ENCODE peak calls at places on chromosomes 2 and 18, in nine cellular contexts. U is upper lobe of right lung; C is AG04450; T is body of pancreas; N is psoas muscle; A is CD8-positive, alpha-beta memory T cell; I is caudate nucleus; X is heart right ventricle; O is GM23248. Z is an unnamed sample.

GRCh38 chr2:129734343-129735034 is 245.0 kb upstream of the RAB6C start:
- DNase-seq in U (no peak), C (no peak), T (no peak), N (no peak), A (no peak), I (no peak), X (no peak), O (no peak), Z (no peak)

GRCh38 chr18:7987284-7987976 is 420.3 kb downstream of the PTPRM start:
- DNase-seq in U (no peak), C (no peak), T (no peak), N (no peak), A (no peak), I (no peak), X (no peak), O (peak), Z (no peak)

GRCh38 chr2:45793998-45794720 is 142.7 kb downstream of the PRKCE start:
- DNase-seq in U (no peak), C (no peak), T (no peak), N (no peak), A (no peak), I (no peak), X (no peak), O (no peak), Z (no peak)

GRCh38 chr2:218289639-218290315 is 2.5 kb downstream of the TMBIM1 start:
- DNase-seq in U (no peak), C (no peak), T (peak), N (no peak), A (no peak), I (no peak), X (no peak), O (peak), Z (no peak)

GRCh38 chr2:95389256-95390119 is 13.0 kb upstream of the FAHD2A start:
- DNase-seq in U (peak), C (peak), T (peak), N (peak), A (no peak), I (no peak), X (peak), O (peak), Z (peak)

GRCh38 chr2:132460781-132461180 is 44.2 kb downstream of the GPR39 start:
- DNase-seq in U (no peak), C (no peak), T (no peak), N (no peak), A (no peak), I (no peak), X (no peak), O (no peak), Z (no peak)

GRCh38 chr18:11398625-11399024 is 210.8 kb upstream of the SLC35G4 start:
- DNase-seq in U (no peak), C (no peak), T (no peak), N (no peak), A (no peak), I (no peak), X (no peak), O (peak), Z (no peak)

GRCh38 chr18:44309185-44309584 is 371.5 kb upstream of the SETBP1 start:
- DNase-seq in U (no peak), C (no peak), T (no peak), N (no peak), A (no peak), I (no peak), X (no peak), O (peak), Z (no peak)

GRCh38 chr18:33051397-33051796 is 278.6 kb upstream of the KLHL14 start:
- DNase-seq in U (no peak), C (no peak), T (peak), N (no peak), A (no peak), I (no peak), X (no peak), O (peak), Z (no peak)

GRCh38 chr2:218607436-218608115 is at the start of gene PLCD4:
- DNase-seq in U (no peak), C (peak), T (peak), N (peak), A (no peak), I (no peak), X (no peak), O (peak), Z (no peak)

GRCh38 chr18:22115573-22115972 is 53.8 kb upstream of the GATA6 start:
- DNase-seq in U (no peak), C (no peak), T (no peak), N (no peak), A (no peak), I (no peak), X (no peak), O (no peak), Z (no peak)

GRCh38 chr2:111133603-111134002 is 12.9 kb downstream of the BCL2L11 start:
- DNase-seq in U (no peak), C (no peak), T (no peak), N (no peak), A (no peak), I (no peak), X (no peak), O (no peak), Z (no peak)

GRCh38 chr2:39736593-39736992 is 42.5 kb downstream of the THUMPD2 start:
- DNase-seq in U (no peak), C (peak), T (no peak), N (no peak), A (no peak), I (no peak), X (no peak), O (peak), Z (no peak)

GRCh38 chr2:233964581-233964980 is 47.4 kb downstream of the TRPM8 start:
- DNase-seq in U (no peak), C (no peak), T (no peak), N (no peak), A (no peak), I (no peak), X (no peak), O (peak), Z (no peak)

GRCh38 chr2:231807020-231807419 is 20.8 kb downstream of the COPS7B start:
- DNase-seq in U (no peak), C (no peak), T (no peak), N (no peak), A (no peak), I (no peak), X (no peak), O (no peak), Z (no peak)

GRCh38 chr2:61660511-61661388 is 122.6 kb upstream of the XPO1 start:
- DNase-seq in U (no peak), C (no peak), T (peak), N (peak), A (no peak), I (no peak), X (no peak), O (no peak), Z (no peak)

GRCh38 chr2:111632661-111633060 is 251.3 kb downstream of the ANAPC1 start:
- DNase-seq in U (no peak), C (peak), T (no peak), N (no peak), A (no peak), I (no peak), X (no peak), O (no peak), Z (no peak)

GRCh38 chr2:96839875-96840850 is 3.7 kb downstream of the ANKRD23 start:
- DNase-seq in U (no peak), C (no peak), T (no peak), N (peak), A (no peak), I (no peak), X (no peak), O (no peak), Z (no peak)

GRCh38 chr18:22930089-22930713 is 2.9 kb upstream of the RBBP8 start:
- DNase-seq in U (peak), C (peak), T (peak), N (peak), A (peak), I (no peak), X (peak), O (peak), Z (peak)

GRCh38 chr2:19120941-19121750 is 237.3 kb downstream of the OSR1 start:
- DNase-seq in U (no peak), C (no peak), T (no peak), N (no peak), A (no peak), I (no peak), X (no peak), O (peak), Z (peak)

GRCh38 chr2:68263632-68264031 is 11.3 kb upstream of the PPP3R1 start:
- DNase-seq in U (no peak), C (no peak), T (no peak), N (no peak), A (no peak), I (no peak), X (no peak), O (no peak), Z (no peak)

GRCh38 chr18:76452357-76452756 is 42.7 kb downstream of the ZNF516 start:
- DNase-seq in U (no peak), C (no peak), T (peak), N (no peak), A (no peak), I (no peak), X (no peak), O (peak), Z (no peak)

GRCh38 chr18:9736942-9737813 is 29.1 kb downstream of the RAB31 start:
- DNase-seq in U (no peak), C (no peak), T (no peak), N (no peak), A (no peak), I (no peak), X (no peak), O (peak), Z (no peak)

GRCh38 chr2:36380624-36381481 is 25.3 kb downstream of the CRIM1 start:
- DNase-seq in U (peak), C (no peak), T (peak), N (peak), A (no peak), I (no peak), X (no peak), O (no peak), Z (no peak)

GRCh38 chr2:8877332-8877731 is 39.9 kb upstream of the KIDINS220 start:
- DNase-seq in U (no peak), C (no peak), T (no peak), N (no peak), A (no peak), I (no peak), X (no peak), O (no peak), Z (no peak)

GRCh38 chr18:58105206-58105907 is 61.3 kb downstream of the NEDD4L start:
- DNase-seq in U (no peak), C (no peak), T (no peak), N (no peak), A (no peak), I (no peak), X (no peak), O (no peak), Z (no peak)

GRCh38 chr2:47282621-47283272 is 120.2 kb upstream of the MSH2 start:
- DNase-seq in U (no peak), C (no peak), T (no peak), N (no peak), A (no peak), I (no peak), X (no peak), O (no peak), Z (no peak)

GRCh38 chr2:65057391-65058052 is 1.3 kb downstream of the CEP68 start:
- DNase-seq in U (no peak), C (no peak), T (peak), N (no peak), A (peak), I (no peak), X (no peak), O (peak), Z (no peak)

GRCh38 chr2:226611944-226612318 is 187.7 kb downstream of the IRS1 start:
- DNase-seq in U (no peak), C (no peak), T (no peak), N (no peak), A (no peak), I (no peak), X (no peak), O (peak), Z (no peak)
- H3K27ac ChIP-seq in U (no peak), C (peak), T (no peak), N (no peak), A (no peak), I (no peak), X (no peak), O (peak), Z (no peak)

DNA sequence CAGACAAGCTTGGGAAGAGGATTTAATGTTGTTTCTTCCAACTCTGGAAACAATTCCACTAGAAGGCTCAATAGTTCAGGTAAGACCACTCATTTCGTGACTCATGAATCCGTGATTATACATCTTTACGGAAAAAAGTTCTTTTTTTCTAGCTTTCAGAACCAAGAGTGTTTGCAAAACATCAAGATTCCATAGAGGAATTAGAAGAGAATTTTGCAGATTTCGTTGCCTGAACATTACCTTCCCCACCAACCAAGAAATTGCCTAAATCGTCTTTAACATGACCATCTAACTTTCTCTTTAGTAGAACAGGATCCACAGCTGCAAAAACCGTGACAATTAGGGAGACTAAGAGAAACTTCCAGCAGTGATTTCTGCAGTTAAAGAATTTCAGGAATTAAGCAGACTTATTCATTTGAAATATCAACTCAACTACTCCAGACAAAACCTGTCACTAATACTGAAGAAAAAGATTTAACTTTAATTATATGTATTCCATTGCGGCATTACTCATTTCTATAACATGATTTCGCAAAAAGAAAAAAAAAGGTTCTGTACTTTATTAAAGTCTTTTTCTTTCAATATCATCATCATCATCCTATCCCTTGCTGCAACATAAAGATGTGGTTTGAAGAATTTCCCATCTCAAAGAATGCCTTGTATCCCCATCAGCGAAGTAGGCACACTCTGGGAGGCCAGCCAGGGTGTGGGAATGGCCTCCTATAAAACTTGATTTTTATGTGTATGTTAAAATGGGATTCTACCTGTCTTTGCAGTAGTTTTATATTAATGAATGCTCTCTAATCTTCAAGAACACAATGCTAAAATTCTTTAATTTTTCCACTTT is 1.9 kb upstream of the NAB1 start:
- DNase-seq in U (no peak), C (no peak), T (no peak), N (no peak), A (no peak), I (no peak), X (no peak), O (peak), Z (no peak)
- H3K27ac ChIP-seq in U (peak), C (no peak), T (no peak), N (peak), A (no peak), I (no peak), X (peak), O (peak), Z (peak)

DNA sequence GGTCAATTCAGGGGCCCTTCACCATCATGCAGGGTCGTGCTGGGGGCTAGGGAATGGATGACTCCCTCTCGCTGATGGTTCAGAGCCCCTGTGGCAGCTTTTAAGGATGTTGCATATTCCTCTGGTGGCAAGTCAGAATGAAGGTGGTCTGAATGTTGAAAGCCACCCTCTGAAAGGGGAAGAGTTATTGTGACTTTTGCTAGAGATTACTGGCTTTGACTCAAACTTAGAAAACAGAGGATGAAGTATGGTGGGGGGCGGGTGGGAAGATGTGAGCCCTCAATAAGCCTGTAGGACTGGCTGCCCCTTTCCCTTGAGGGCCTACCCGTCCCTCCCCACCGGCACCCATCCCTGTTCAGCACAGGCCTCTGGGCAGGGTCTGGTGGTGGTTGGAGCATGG is 23.2 kb downstream of the MC2R start:
- DNase-seq in U (no peak), C (no peak), T (no peak), N (no peak), A (no peak), I (no peak), X (no peak), O (no peak), Z (no peak)
- H3K27ac ChIP-seq in U (no peak), C (no peak), T (no peak), N (no peak), A (no peak), I (no peak), X (no peak), O (no peak), Z (no peak)

GRCh38 chr18:35161934-35162333 is 78.9 kb upstream of the ZNF397 start:
- DNase-seq in U (no peak), C (no peak), T (no peak), N (no peak), A (no peak), I (no peak), X (no peak), O (no peak), Z (no peak)

GRCh38 chr18:35159782-35160181 is 81.1 kb upstream of the ZNF397 start:
- DNase-seq in U (no peak), C (no peak), T (no peak), N (no peak), A (no peak), I (no peak), X (no peak), O (peak), Z (no peak)

GRCh38 chr18:35162995-35163394 is 77.8 kb upstream of the ZNF397 start:
- DNase-seq in U (no peak), C (no peak), T (no peak), N (no peak), A (no peak), I (no peak), X (no peak), O (no peak), Z (no peak)

GRCh38 chr18:35155403-35156117 is 85.3 kb upstream of the ZNF397 start:
- DNase-seq in U (no peak), C (no peak), T (peak), N (no peak), A (no peak), I (no peak), X (no peak), O (peak), Z (no peak)

DNA sequence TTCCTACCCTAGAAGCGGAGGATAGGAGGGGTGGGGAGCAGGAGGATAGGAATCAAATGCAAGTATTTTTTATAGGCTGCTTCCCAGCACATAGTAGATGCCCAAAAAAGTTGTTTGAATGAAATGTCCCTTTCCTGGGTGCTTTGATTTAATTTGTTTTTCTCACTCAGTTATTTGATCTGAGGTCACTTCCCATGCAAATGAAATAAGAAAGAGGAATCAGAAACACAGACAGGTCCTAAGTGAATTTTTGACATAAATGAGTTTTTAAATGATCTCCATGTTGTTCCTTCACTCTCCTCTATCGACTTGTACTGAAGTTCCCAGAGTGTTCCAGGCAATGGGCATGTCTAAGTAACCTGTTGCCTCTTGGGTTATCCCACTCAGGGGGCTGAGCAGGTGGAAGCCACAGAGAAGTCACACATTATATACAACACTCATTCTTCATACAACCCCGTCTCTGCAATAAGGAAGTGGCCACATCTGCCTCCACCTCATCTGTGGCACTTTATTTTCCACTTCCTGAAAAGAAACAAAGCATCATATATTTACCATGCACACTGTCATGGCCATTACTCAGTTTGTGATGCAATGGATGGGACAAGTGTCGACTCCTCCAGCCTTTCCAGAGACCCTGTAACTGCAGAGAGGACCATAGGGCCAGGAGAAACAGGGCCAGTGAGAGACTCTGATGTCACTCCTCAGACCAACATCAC is 81.9 kb upstream of the ZNF397 start:
- DNase-seq in U (no peak), C (no peak), T (peak), N (no peak), A (no peak), I (no peak), X (no peak), O (no peak), Z (no peak)
- H3K27ac ChIP-seq in U (no peak), C (no peak), T (no peak), N (no peak), A (no peak), I (no peak), X (no peak), O (no peak), Z (no peak)

GRCh38 chr2:206274434-206275273 is at the start of gene ZDBF2:
- DNase-seq in U (peak), C (peak), T (peak), N (peak), A (peak), I (no peak), X (peak), O (peak), Z (peak)

GRCh38 chr2:206276169-206276927 is 1.9 kb downstream of the ZDBF2 start:
- DNase-seq in U (no peak), C (no peak), T (no peak), N (no peak), A (no peak), I (no peak), X (no peak), O (peak), Z (no peak)

GRCh38 chr2:206282746-206283145 is 8.3 kb downstream of the ZDBF2 start:
- DNase-seq in U (no peak), C (no peak), T (no peak), N (no peak), A (no peak), I (no peak), X (no peak), O (no peak), Z (no peak)

GRCh38 chr2:206275274-206276160 is 1.1 kb downstream of the ZDBF2 start:
- DNase-seq in U (no peak), C (no peak), T (peak), N (no peak), A (no peak), I (no peak), X (no peak), O (peak), Z (peak)

GRCh38 chr2:206277503-206277902 is 3.0 kb downstream of the ZDBF2 start:
- DNase-seq in U (no peak), C (no peak), T (no peak), N (no peak), A (no peak), I (no peak), X (no peak), O (no peak), Z (no peak)
- H3K27ac ChIP-seq in U (no peak), C (no peak), T (no peak), N (no peak), A (no peak), I (no peak), X (no peak), O (no peak), Z (no peak)

GRCh38 chr2:32947076-32947483 is 327 bp downstream of the LTBP1 start:
- DNase-seq in U (peak), C (no peak), T (no peak), N (peak), A (no peak), I (no peak), X (peak), O (peak), Z (no peak)
- H3K27ac ChIP-seq in U (no peak), C (no peak), T (no peak), N (peak), A (no peak), I (peak), X (peak), O (no peak), Z (no peak)

DNA sequence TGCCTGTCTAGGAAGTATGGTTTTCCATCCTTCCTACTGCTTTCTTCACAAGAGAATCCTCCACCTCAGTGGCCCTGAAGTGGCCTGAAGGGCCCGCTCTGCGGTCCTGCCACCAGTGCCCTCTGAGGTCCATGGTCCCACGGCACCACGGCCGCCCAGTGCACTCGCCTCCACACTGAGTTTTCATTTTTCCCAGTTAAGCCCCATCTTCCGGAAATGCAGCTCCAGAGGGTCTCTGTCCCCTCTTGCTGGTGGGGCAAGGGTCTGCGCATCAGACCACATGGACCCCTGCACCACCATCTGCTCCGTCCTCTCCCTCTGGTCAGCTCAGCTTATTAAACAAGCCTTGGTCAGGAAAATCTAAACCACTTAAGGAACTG is 4.0 kb downstream of the DUSP28 start:
- DNase-seq in U (no peak), C (no peak), T (no peak), N (no peak), A (no peak), I (no peak), X (no peak), O (no peak), Z (no peak)
- H3K27ac ChIP-seq in U (no peak), C (peak), T (no peak), N (no peak), A (peak), I (peak), X (no peak), O (no peak), Z (no peak)